ENCODE peak calls at places on chromosomes 13 and 19, in eight cellular contexts. U, X, C, N, Z, D, K and A are unnamed samples.

GRCh38 chr19:41706741-41707501 is 1.5 kb upstream of the CEACAM5 start:
- DNase-seq in Z (peak), D (no peak), K (peak), N (peak), U (no peak), C (peak), X (peak), A (peak)

GRCh38 chr13:30978981-30979956 is 46.8 kb downstream of the TEX26 start:
- DNase-seq in D (peak), C (peak), K (peak), N (peak), U (no peak), Z (no peak), X (peak), A (no peak)

GRCh38 chr13:24183741-24184182 is 23.2 kb downstream of the SPATA13 start:
- DNase-seq in Z (peak), N (no peak), U (no peak), X (no peak), C (peak), K (no peak), D (no peak), A (no peak)

GRCh38 chr19:1247747-1248453 is 483 bp upstream of the MIDN start:
- DNase-seq in U (no peak), K (peak), D (no peak), Z (peak), C (peak), N (no peak), X (peak), A (peak)

GRCh38 chr19:4369109-4369887 is 25.9 kb downstream of the MPND start:
- DNase-seq in Z (peak), N (peak), K (peak), C (no peak), U (no peak), X (peak), D (no peak), A (no peak)

GRCh38 chr13:34294483-34295129 is 476.7 kb downstream of the RFC3 start:
- DNase-seq in U (no peak), D (peak), C (peak), Z (no peak), K (no peak), X (no peak), N (no peak), A (no peak)

GRCh38 chr19:6739390-6739883 is at the start of gene TRIP10:
- DNase-seq in X (peak), U (no peak), D (peak), Z (peak), C (peak), K (peak), N (peak), A (no peak)

GRCh38 chr13:106530209-106530906 is 5.1 kb downstream of the EFNB2 start:
- DNase-seq in D (no peak), K (no peak), C (no peak), N (no peak), Z (no peak), X (no peak), U (no peak), A (no peak)

GRCh38 chr13:40330950-40331349 is 335.5 kb downstream of the FOXO1 start:
- DNase-seq in Z (no peak), C (no peak), K (no peak), U (no peak), D (no peak), X (no peak), N (no peak), A (no peak)

GRCh38 chr19:19230505-19230904 is 18.7 kb downstream of the NCAN start:
- DNase-seq in Z (no peak), K (no peak), N (no peak), X (no peak), C (no peak), D (no peak), U (no peak), A (no peak)

GRCh38 chr13:62119739-62120700 is 704.4 kb upstream of the PCDH20 start:
- DNase-seq in X (peak), Z (no peak), K (no peak), D (peak), C (no peak), N (peak), U (no peak), A (no peak)

GRCh38 chr19:33767898-33768413 is 28.7 kb upstream of the KCTD15 start:
- DNase-seq in U (no peak), N (peak), K (no peak), C (no peak), D (peak), Z (no peak), X (no peak), A (no peak)

GRCh38 chr13:41848435-41849255 is 112.3 kb downstream of the VWA8 start:
- DNase-seq in C (peak), Z (no peak), X (no peak), U (no peak), K (no peak), D (peak), N (no peak), A (no peak)

GRCh38 chr13:80055804-80056203 is 285.1 kb downstream of the SPRY2 start:
- DNase-seq in Z (no peak), K (no peak), D (no peak), N (no peak), C (no peak), U (no peak), X (no peak), A (no peak)

GRCh38 chr13:65926750-65927171 is 1303.4 kb downstream of the PCDH9 start:
- DNase-seq in K (no peak), Z (peak), U (no peak), X (no peak), N (peak), C (no peak), D (peak), A (no peak)

GRCh38 chr13:51869921-51870320 is 8.2 kb downstream of the CCDC70 start:
- DNase-seq in K (no peak), C (no peak), N (no peak), U (no peak), D (no peak), X (no peak), Z (no peak), A (no peak)

GRCh38 chr19:1935484-1936208 is 5.3 kb upstream of the CSNK1G2 start:
- DNase-seq in X (no peak), D (no peak), N (peak), K (no peak), Z (no peak), C (peak), U (no peak), A (no peak)

GRCh38 chr19:58395220-58395978 is at the start of gene RNF225:
- DNase-seq in K (no peak), C (no peak), Z (no peak), X (no peak), D (no peak), N (no peak), U (no peak), A (peak)

GRCh38 chr19:40908981-40909380 is 26.9 kb upstream of the CYP2A7 start:
- DNase-seq in C (no peak), K (no peak), N (no peak), D (peak), Z (peak), U (no peak), X (no peak), A (no peak)

GRCh38 chr19:39196860-39197562 is at the start of gene NCCRP1:
- DNase-seq in C (no peak), N (no peak), X (no peak), D (peak), K (no peak), Z (peak), U (no peak), A (no peak)

GRCh38 chr19:41323430-41324125 is 13.6 kb downstream of the CCDC97 start:
- DNase-seq in K (no peak), N (no peak), X (no peak), U (peak), C (peak), D (no peak), Z (no peak), A (peak)

GRCh38 chr19:5905072-5905778 is 553 bp downstream of the VMAC start:
- DNase-seq in C (no peak), D (no peak), U (no peak), X (no peak), K (no peak), Z (no peak), N (no peak), A (no peak)

GRCh38 chr19:4059931-4060620 is 6.6 kb downstream of the ZBTB7A start:
- DNase-seq in X (peak), Z (no peak), N (peak), U (no peak), C (peak), K (peak), D (no peak), A (peak)

GRCh38 chr13:95197548-95197947 is 103.7 kb downstream of the ABCC4 start:
- DNase-seq in Z (no peak), N (no peak), U (no peak), K (no peak), D (no peak), C (no peak), X (no peak), A (no peak)

GRCh38 chr19:14342809-14343208 is 38.4 kb upstream of the ADGRE5 start:
- DNase-seq in D (no peak), K (no peak), Z (no peak), C (no peak), X (no peak), U (no peak), N (no peak), A (no peak)

GRCh38 chr19:47110521-47111080 is 3.0 kb downstream of the ZC3H4 start:
- DNase-seq in Z (no peak), N (peak), U (no peak), D (no peak), K (no peak), X (no peak), C (no peak), A (no peak)

GRCh38 chr19:18191640-18192062 is 1.4 kb upstream of the MPV17L2 start:
- DNase-seq in K (no peak), D (no peak), X (no peak), U (no peak), N (no peak), C (no peak), Z (no peak), A (no peak)

GRCh38 chr13:72556945-72557344 is 170.5 kb downstream of the MZT1 start:
- DNase-seq in Z (no peak), D (no peak), N (no peak), K (no peak), X (no peak), U (no peak), C (no peak), A (no peak)

GRCh38 chr19:9877775-9878510 is 42.8 kb downstream of the PIN1 start:
- DNase-seq in C (no peak), K (no peak), X (no peak), D (no peak), Z (no peak), U (no peak), N (no peak), A (no peak)

GRCh38 chr19:6740589-6741348 is 1.3 kb downstream of the TRIP10 start:
- DNase-seq in X (no peak), C (peak), Z (peak), N (peak), D (peak), U (no peak), K (no peak), A (no peak)

GRCh38 chr13:76991432-76991795 is 467 bp upstream of the CLN5 start:
- DNase-seq in D (no peak), N (no peak), Z (no peak), K (peak), X (peak), U (no peak), C (peak), A (peak)

GRCh38 chr19:48969276-48970138 is 4.4 kb downstream of the FTL start:
- DNase-seq in D (no peak), C (no peak), U (no peak), N (peak), K (no peak), Z (no peak), X (no peak), A (no peak)

GRCh38 chr19:56477429-56478338 is 539 bp upstream of the ZNF667 start:
- DNase-seq in Z (peak), C (peak), N (no peak), D (peak), K (peak), X (no peak), U (peak), A (no peak)

GRCh38 chr13:40191186-40191980 is 475.1 kb downstream of the FOXO1 start:
- DNase-seq in D (peak), X (no peak), C (no peak), K (no peak), N (no peak), U (no peak), Z (no peak), A (no peak)

DNA sequence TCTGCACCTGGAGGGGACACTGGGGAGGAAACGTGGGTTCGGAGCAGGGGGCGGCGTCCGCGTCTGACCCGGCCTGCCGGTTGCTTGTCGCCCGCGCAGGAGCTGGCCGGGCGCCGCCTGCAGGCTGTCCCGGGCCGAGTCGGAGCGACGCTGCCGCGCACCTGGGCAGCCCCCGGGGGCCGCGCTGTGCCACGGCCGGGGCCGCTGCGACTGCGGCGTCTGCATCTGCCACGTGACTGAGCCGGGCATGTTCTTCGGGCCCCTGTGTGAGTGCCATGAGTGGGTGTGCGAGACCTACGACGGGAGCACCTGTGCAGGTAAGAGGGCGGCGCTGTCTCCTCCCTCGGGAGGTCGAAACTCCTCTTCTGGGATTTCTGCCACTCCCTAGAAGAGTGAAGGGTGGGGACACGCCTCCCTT is 1.3 kb downstream of the ITGBL1 start:
- DNase-seq in D (no peak), C (peak), K (no peak), Z (peak), U (no peak), N (no peak), X (peak), A (no peak)
- TF ChIP-seq CTCF in D (peak), C (no peak), K (no peak), Z (peak), U (peak), N (no peak), X (no peak), A (no peak)

GRCh38 chr13:109545964-109546363 is 240.4 kb downstream of the IRS2 start:
- DNase-seq in C (no peak), D (no peak), X (no peak), Z (no peak), K (no peak), N (no peak), U (no peak), A (no peak)
- TF ChIP-seq CTCF in C (no peak), D (no peak), X (no peak), Z (no peak), K (no peak), N (no peak), U (no peak), A (no peak)

DNA sequence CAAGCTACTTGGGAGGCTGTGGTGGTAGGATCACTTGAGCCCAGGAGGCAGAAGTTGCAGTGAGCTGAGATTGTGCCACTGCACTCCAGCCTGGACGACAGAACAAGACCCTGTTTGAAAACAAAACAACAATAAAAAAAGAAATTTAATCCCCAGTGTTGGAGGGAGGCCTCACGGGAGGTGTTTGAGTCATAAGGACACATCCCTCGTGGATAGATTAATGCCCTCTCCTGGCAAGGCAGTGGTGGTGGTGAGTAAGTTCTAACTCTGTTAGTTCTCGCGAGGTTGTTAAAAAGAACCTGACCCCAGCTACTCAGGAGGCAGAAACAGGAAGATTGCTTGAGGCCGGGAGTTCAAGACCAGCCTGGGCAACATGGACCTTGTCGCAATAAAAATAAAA is 27.6 kb upstream of the SIN3B start:
- DNase-seq in K (no peak), C (peak), D (no peak), X (no peak), U (peak), N (peak), Z (no peak), A (peak)
- TF ChIP-seq CTCF in K (no peak), C (no peak), D (no peak), X (no peak), U (no peak), N (no peak), Z (no peak), A (peak)

GRCh38 chr19:35657904-35658700 is 8.2 kb upstream of the UPK1A start:
- DNase-seq in N (no peak), K (no peak), C (no peak), D (no peak), U (no peak), X (no peak), Z (no peak), A (no peak)
- TF ChIP-seq CTCF in N (peak), K (no peak), C (no peak), D (no peak), U (no peak), X (no peak), Z (no peak), A (no peak)

GRCh38 chr13:99600318-99600717 is 99.0 kb downstream of the TM9SF2 start:
- DNase-seq in U (no peak), Z (no peak), K (no peak), D (peak), X (no peak), N (peak), C (no peak), A (no peak)
- TF ChIP-seq CTCF in U (no peak), Z (no peak), K (no peak), D (peak), X (no peak), N (peak), C (no peak), A (no peak)

DNA sequence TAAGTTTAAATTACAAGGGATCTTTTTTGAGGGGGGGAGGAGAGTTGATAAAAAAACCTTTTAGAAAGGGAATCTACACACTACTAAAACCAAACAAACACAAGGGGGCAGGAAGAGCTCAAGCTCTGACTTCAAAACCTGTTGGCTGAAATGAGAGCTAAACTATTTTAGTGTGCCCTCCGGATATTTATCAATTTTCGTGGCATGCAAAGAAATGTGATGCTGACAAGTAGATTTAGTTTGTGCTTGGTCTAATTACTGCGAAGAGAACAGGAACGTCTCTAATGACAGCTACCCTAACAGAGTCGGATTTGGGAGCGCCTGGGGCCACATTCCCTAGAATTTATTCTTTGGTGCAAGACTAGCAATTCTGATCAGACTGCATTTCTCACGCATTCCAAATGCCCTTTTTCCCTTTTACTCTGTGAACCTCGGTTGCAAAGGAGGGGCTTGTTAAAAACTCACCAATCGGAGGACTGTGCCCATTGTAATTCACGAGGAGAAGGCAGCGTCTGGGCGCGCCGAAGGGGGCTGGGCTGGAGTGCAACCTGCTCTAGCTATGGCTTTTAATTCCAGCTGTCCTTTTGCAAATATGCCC is 804 bp upstream of the FREM2 start:
- DNase-seq in N (no peak), Z (no peak), X (no peak), C (no peak), U (no peak), K (no peak), D (peak), A (no peak)
- TF ChIP-seq CTCF in N (peak), Z (peak), X (peak), C (no peak), U (no peak), K (no peak), D (peak), A (no peak)

GRCh38 chr13:97849305-97849704 is 104.2 kb upstream of the IPO5 start:
- DNase-seq in U (no peak), N (peak), Z (no peak), K (no peak), X (peak), C (no peak), D (peak), A (no peak)

GRCh38 chr13:97852181-97852874 is 101.1 kb upstream of the IPO5 start:
- DNase-seq in X (no peak), D (no peak), K (no peak), N (no peak), Z (no peak), U (no peak), C (no peak), A (no peak)

GRCh38 chr13:97853550-97853949 is 99.9 kb upstream of the IPO5 start:
- DNase-seq in Z (no peak), C (no peak), D (no peak), X (no peak), K (no peak), N (no peak), U (no peak), A (no peak)

GRCh38 chr13:97848886-97849285 is 104.6 kb upstream of the IPO5 start:
- DNase-seq in N (no peak), Z (no peak), X (no peak), D (no peak), U (no peak), C (no peak), K (no peak), A (no peak)

DNA sequence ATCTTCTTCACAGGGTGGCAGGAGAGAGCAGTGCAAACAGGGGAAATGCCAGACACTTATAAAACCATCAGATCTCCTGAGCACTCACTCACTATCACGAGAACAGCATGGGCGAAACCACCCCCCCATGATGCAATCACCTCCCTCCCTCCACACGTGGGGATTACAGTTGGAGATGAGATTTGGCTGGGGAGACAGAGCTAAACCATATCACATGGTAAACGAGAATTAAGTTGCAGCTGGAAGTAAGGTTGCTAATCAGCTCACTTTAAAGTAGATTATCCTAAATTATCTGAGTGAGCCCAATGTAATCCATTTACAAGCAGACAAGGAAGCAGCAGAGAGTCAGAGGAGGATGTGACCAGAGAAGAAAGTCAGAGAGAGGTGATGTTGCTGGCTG is 102.2 kb upstream of the IPO5 start:
- DNase-seq in N (no peak), D (no peak), Z (no peak), K (no peak), C (no peak), U (no peak), X (no peak), A (no peak)
- TF ChIP-seq CTCF in N (no peak), D (no peak), Z (no peak), K (no peak), C (no peak), U (no peak), X (no peak), A (no peak)

GRCh38 chr13:99087130-99087953 is 109.5 kb upstream of the DOCK9 start:
- DNase-seq in N (peak), C (peak), U (peak), X (peak), Z (peak), D (peak), K (peak), A (peak)
- TF ChIP-seq CTCF in N (no peak), C (peak), U (peak), X (no peak), Z (no peak), D (peak), K (peak), A (no peak)